ENCODE peak calls at places on chromosomes 3 and 15, in six cellular contexts. W is uterus, P is PC-3, J is Panc1, O is PC-9, A is heart right ventricle. Q is an unnamed sample. For H3K36me3, the result is how much of the 10 kb centered on the place peaks cover.

GRCh38 chr3:191303596-191303995 is 25.6 kb upstream of the CCDC50 start:
- DNase-seq in W (no peak), P (no peak), J (no peak), O (peak), A (no peak), Q (no peak)

GRCh38 chr3:11059090-11059798 is 66.7 kb downstream of the SLC6A1 start:
- DNase-seq in W (peak), P (peak), J (peak), O (peak), A (no peak), Q (no peak)

GRCh38 chr3:139353920-139354556 is 10.2 kb downstream of the MRPS22 start:
- DNase-seq in W (no peak), P (peak), J (peak), O (peak), A (no peak), Q (no peak)

GRCh38 chr15:82802497-82802896 is 3.4 kb downstream of the FSD2 start:
- DNase-seq in W (no peak), P (no peak), J (no peak), O (no peak), A (no peak), Q (no peak)

GRCh38 chr3:40779039-40779438 is 254.3 kb downstream of the ZNF621 start:
- DNase-seq in W (no peak), P (no peak), J (no peak), O (no peak), A (no peak), Q (no peak)

GRCh38 chr3:58962816-58963215 is 87.0 kb downstream of the CFAP20DC start:
- DNase-seq in W (no peak), P (no peak), J (no peak), O (no peak), A (no peak), Q (no peak)

GRCh38 chr3:113536627-113537101 is 4.3 kb downstream of the SIDT1 start:
- DNase-seq in W (no peak), P (peak), J (no peak), O (peak), A (no peak), Q (no peak)

GRCh38 chr3:157865449-157865862 is 240.8 kb downstream of the SHOX2 start:
- DNase-seq in W (no peak), P (peak), J (no peak), O (no peak), A (peak), Q (no peak)

GRCh38 chr15:72092011-72092410 is 25.9 kb downstream of the MYO9A start:
- DNase-seq in W (no peak), P (no peak), J (no peak), O (no peak), A (no peak), Q (no peak)

GRCh38 chr15:55907797-55908196 is 85.6 kb downstream of the NEDD4 start:
- DNase-seq in W (no peak), P (peak), J (peak), O (peak), A (no peak), Q (peak)

GRCh38 chr3:17730318-17730967 is 12.0 kb downstream of the TBC1D5 start:
- DNase-seq in W (no peak), P (peak), J (no peak), O (no peak), A (no peak), Q (no peak)

GRCh38 chr3:45218578-45219390 is 7.3 kb downstream of the TMEM158 start:
- DNase-seq in W (peak), P (peak), J (no peak), O (peak), A (no peak), Q (no peak)

GRCh38 chr3:177817746-177818145 is 620.5 kb upstream of the TBL1XR1 start:
- DNase-seq in W (no peak), P (no peak), J (no peak), O (no peak), A (no peak), Q (no peak)

GRCh38 chr3:32176989-32177701 is 61.3 kb upstream of the CMTM8 start:
- DNase-seq in W (no peak), P (peak), J (peak), O (peak), A (no peak), Q (no peak)

GRCh38 chr3:21041621-21042020 is 709.4 kb downstream of the ZNF385D start:
- DNase-seq in W (no peak), P (no peak), J (no peak), O (no peak), A (no peak), Q (no peak)

GRCh38 chr3:123750659-123751420 is 133.3 kb downstream of the MYLK start:
- DNase-seq in W (no peak), P (peak), J (no peak), O (peak), A (no peak), Q (peak)

GRCh38 chr3:98110191-98110908 is 20.2 kb upstream of the OR5H1 start:
- DNase-seq in W (no peak), P (no peak), J (no peak), O (no peak), A (no peak), Q (no peak)

GRCh38 chr15:98433302-98433701 is 215.0 kb upstream of the IGF1R start:
- DNase-seq in W (no peak), P (no peak), J (no peak), O (no peak), A (no peak), Q (no peak)

GRCh38 chr3:16743276-16743675 is 138.1 kb upstream of the DAZL start:
- DNase-seq in W (no peak), P (peak), J (no peak), O (no peak), A (no peak), Q (no peak)

GRCh38 chr3:149382518-149382917 is 5.1 kb upstream of the TM4SF1 start:
- DNase-seq in W (no peak), P (no peak), J (no peak), O (no peak), A (no peak), Q (no peak)
- H3K4me3 ChIP-seq in W (no peak), P (no peak), J (no peak), O (no peak), A (no peak), Q (no peak)

GRCh38 chr15:51286816-51287215 is 51.6 kb downstream of the CYP19A1 start:
- DNase-seq in W (no peak), P (peak), J (no peak), O (no peak), A (no peak), Q (no peak)
- TF ChIP-seq CTCF in W (no peak), P (peak), J (no peak), O (no peak), A (peak), Q (no peak)

GRCh38 chr3:53185761-53186465 is 24.9 kb downstream of the PRKCD start:
- DNase-seq in W (no peak), P (no peak), J (no peak), O (no peak), A (no peak), Q (no peak)
- H3K36me3 ChIP-seq in W (under half), P (under half), J (under half), O (under half), A (under half), Q (under half)

GRCh38 chr15:70856177-70856883 is 2.4 kb upstream of the LARP6 start:
- DNase-seq in W (no peak), P (peak), J (no peak), O (no peak), A (no peak), Q (no peak)
- H3K4me3 ChIP-seq in W (no peak), P (peak), J (peak), O (peak), A (no peak), Q (no peak)

GRCh38 chr15:36671017-36671416 is 91.6 kb downstream of the CDIN1 start:
- DNase-seq in W (no peak), P (no peak), J (no peak), O (no peak), A (no peak), Q (no peak)
- TF ChIP-seq CTCF in W (no peak), P (no peak), J (no peak), O (no peak), A (no peak), Q (no peak)

GRCh38 chr3:46922426-46922825 is 44.9 kb downstream of the PTH1R start:
- DNase-seq in W (no peak), P (no peak), J (no peak), O (no peak), A (no peak), Q (no peak)
- H3K36me3 ChIP-seq in W (under half), P (half or more), J (under half), O (under half), A (under half), Q (under half)

GRCh38 chr3:71456826-71457225 is 126.7 kb downstream of the FOXP1 start:
- DNase-seq in W (no peak), P (no peak), J (no peak), O (no peak), A (no peak), Q (no peak)
- H3K4me3 ChIP-seq in W (no peak), P (no peak), J (no peak), O (no peak), A (no peak), Q (no peak)

DNA sequence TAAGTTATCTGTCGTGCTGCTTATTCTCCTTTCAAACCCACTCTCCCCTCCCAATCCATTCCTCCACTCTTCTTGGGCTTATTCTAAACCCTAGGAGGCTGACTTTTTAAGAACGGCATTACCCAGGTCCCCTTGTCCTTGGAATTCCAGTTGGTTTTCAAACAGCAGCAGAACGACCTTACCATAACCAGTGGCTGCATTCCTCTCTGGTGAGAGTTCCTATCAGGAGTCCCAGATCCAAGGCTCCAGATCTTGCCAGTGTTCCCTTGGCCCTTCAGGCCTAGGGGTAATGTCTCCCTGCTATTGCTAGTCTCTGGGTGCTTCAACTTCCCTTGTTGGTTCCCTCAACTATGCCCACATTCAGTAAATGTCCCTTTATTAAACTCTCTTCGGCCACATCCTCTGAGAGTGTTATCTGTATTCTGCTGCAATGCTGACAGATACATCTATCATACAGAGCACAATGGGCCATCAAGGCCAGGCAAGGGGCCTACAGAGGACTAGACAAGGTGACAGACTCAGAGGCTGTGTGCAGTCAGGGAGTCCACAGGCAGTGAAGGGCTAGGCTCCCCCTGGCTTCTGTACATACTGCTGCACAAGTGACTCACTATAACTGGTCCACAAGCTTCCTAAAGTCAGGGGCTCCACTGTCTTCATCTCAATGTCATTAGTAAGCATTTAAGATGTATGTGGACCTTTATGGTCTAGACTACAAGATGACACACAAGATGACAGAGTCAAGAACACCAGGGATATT is 10.1 kb downstream of the LYSMD2 start:
- DNase-seq in W (no peak), P (peak), J (no peak), O (no peak), A (no peak), Q (no peak)
- TF ChIP-seq CTCF in W (no peak), P (peak), J (peak), O (no peak), A (peak), Q (peak)

DNA sequence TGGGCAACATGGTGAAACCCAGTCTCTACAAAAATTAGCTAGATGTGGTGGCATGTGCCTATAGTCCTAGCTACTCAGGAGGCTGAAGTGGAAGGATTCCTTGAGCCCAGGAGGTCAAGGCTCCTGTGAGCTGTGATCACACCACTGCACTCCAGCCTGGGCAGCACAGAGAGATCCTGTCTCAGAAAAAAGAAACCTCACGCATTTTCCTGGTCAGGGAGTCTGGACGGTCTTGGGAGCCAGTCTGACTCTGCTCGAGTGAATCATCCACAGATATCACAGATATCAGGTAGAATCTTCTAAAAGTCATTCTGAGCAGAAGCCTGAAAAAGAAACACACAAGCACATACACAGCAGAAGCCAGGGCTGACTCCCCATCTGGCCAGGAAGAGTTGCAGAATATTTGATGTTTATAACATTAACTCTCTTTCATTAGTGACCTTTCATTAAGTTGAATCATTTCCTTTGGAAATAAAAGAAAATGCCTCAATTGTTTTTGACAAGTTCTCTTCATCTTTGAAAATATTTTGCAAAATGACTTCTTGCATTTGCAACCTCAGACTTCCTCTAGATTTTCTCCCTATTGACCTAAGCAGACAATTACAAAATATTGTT is 56.5 kb upstream of the ABHD17C start:
- DNase-seq in W (no peak), P (no peak), J (no peak), O (no peak), A (no peak), Q (no peak)
- H3K36me3 ChIP-seq in W (under half), P (under half), J (under half), O (under half), A (under half), Q (under half)

GRCh38 chr3:126005951-126006350 is 37.0 kb downstream of the ROPN1B start:
- DNase-seq in W (no peak), P (peak), J (no peak), O (no peak), A (no peak), Q (peak)
- H3K4me3 ChIP-seq in W (no peak), P (no peak), J (no peak), O (no peak), A (no peak), Q (no peak)